ENCODE peak calls at places on chromosome 17, in eight cellular contexts. One of them, this sample, is unnamed.

GRCh38 chr17:51263001-51263400 is 2.7 kb downstream of the UTP18 start:
- DNase-seq in activated B cell treated with CpG ODN at 0.5 μM for 24 hours: no peak
- DNase-seq in GM12878: no peak
- DNase-seq in GM12864: no peak
- DNase-seq in foreskin fibroblast: no peak
- DNase-seq in BE2C: no peak
- DNase-seq in AG09309: no peak
- DNase-seq in GM20000: no peak
- DNase-seq in this sample: no peak

GRCh38 chr17:4582691-4583090 is 1.6 kb upstream of the SMTNL2 start:
- DNase-seq in AG09309: no peak
- DNase-seq in GM12878: no peak
- DNase-seq in GM20000: no peak
- DNase-seq in BE2C: peak; percentile 57
- DNase-seq in activated B cell treated with CpG ODN at 0.5 μM for 24 hours: no peak
- DNase-seq in foreskin fibroblast: no peak
- DNase-seq in GM12864: no peak
- DNase-seq in this sample: no peak

GRCh38 chr17:37079735-37080134 is 131.0 kb downstream of the AATF start:
- DNase-seq in AG09309: peak; percentile 11
- DNase-seq in GM12878: no peak
- DNase-seq in activated B cell treated with CpG ODN at 0.5 μM for 24 hours: no peak
- DNase-seq in GM20000: no peak
- DNase-seq in BE2C: no peak
- DNase-seq in foreskin fibroblast: peak; percentile 69
- DNase-seq in GM12864: no peak
- DNase-seq in this sample: no peak

GRCh38 chr17:48149174-48150106 is 41.9 kb downstream of the SNX11 start:
- DNase-seq in AG09309: no peak
- DNase-seq in BE2C: no peak
- DNase-seq in activated B cell treated with CpG ODN at 0.5 μM for 24 hours: no peak
- DNase-seq in GM12864: no peak
- DNase-seq in GM12878: no peak
- DNase-seq in GM20000: no peak
- DNase-seq in foreskin fibroblast: no peak
- DNase-seq in this sample: no peak

GRCh38 chr17:4365628-4366311 is 705 bp downstream of the UBE2G1 start:
- DNase-seq in AG09309: no peak
- DNase-seq in foreskin fibroblast: no peak
- DNase-seq in activated B cell treated with CpG ODN at 0.5 μM for 24 hours: no peak
- DNase-seq in GM12864: no peak
- DNase-seq in GM12878: no peak
- DNase-seq in GM20000: no peak
- DNase-seq in BE2C: peak; percentile 48
- DNase-seq in this sample: peak; percentile 38

GRCh38 chr17:59331929-59332889 is 754 bp downstream of the YPEL2 start:
- DNase-seq in GM12878: no peak
- DNase-seq in activated B cell treated with CpG ODN at 0.5 μM for 24 hours: peak; percentile 39
- DNase-seq in AG09309: no peak
- DNase-seq in GM20000: peak; percentile 49
- DNase-seq in foreskin fibroblast: no peak
- DNase-seq in GM12864: no peak
- DNase-seq in BE2C: peak; percentile 40
- DNase-seq in this sample: peak; percentile 24

GRCh38 chr17:66855204-66855603 is 20.3 kb downstream of the CACNG5 start:
- DNase-seq in foreskin fibroblast: no peak
- DNase-seq in GM12864: no peak
- DNase-seq in AG09309: no peak
- DNase-seq in BE2C: no peak
- DNase-seq in GM20000: no peak
- DNase-seq in activated B cell treated with CpG ODN at 0.5 μM for 24 hours: no peak
- DNase-seq in GM12878: no peak
- DNase-seq in this sample: no peak

GRCh38 chr17:39705786-39706348 is 6.0 kb downstream of the ERBB2 start:
- DNase-seq in AG09309: no peak
- DNase-seq in GM12878: no peak
- DNase-seq in GM12864: no peak
- DNase-seq in GM20000: no peak
- DNase-seq in activated B cell treated with CpG ODN at 0.5 μM for 24 hours: no peak
- DNase-seq in BE2C: no peak
- DNase-seq in foreskin fibroblast: no peak
- DNase-seq in this sample: no peak

GRCh38 chr17:39699818-39700147 is at the start of gene ERBB2:
- DNase-seq in AG09309: peak; percentile 31
- DNase-seq in foreskin fibroblast: peak; percentile 76
- DNase-seq in activated B cell treated with CpG ODN at 0.5 μM for 24 hours: no peak
- DNase-seq in BE2C: no peak
- DNase-seq in GM20000: no peak
- DNase-seq in GM12878: no peak
- DNase-seq in GM12864: no peak
- DNase-seq in this sample: peak; percentile 40

GRCh38 chr17:19248149-19248922 is 11.2 kb downstream of the EPN2 start:
- DNase-seq in GM12864: no peak
- DNase-seq in AG09309: no peak
- DNase-seq in GM12878: no peak
- DNase-seq in GM20000: no peak
- DNase-seq in foreskin fibroblast: no peak
- DNase-seq in BE2C: no peak
- DNase-seq in activated B cell treated with CpG ODN at 0.5 μM for 24 hours: no peak
- DNase-seq in this sample: no peak

GRCh38 chr17:1957037-1957436 is 68.1 kb downstream of the RTN4RL1 start:
- DNase-seq in activated B cell treated with CpG ODN at 0.5 μM for 24 hours: no peak
- DNase-seq in foreskin fibroblast: no peak
- DNase-seq in GM20000: no peak
- DNase-seq in BE2C: no peak
- DNase-seq in GM12878: no peak
- DNase-seq in AG09309: no peak
- DNase-seq in GM12864: no peak
- DNase-seq in this sample: no peak

GRCh38 chr17:41885733-41886132 is 20.5 kb upstream of the KLHL11 start:
- DNase-seq in activated B cell treated with CpG ODN at 0.5 μM for 24 hours: no peak
- DNase-seq in GM12878: no peak
- DNase-seq in BE2C: peak; percentile 36
- DNase-seq in foreskin fibroblast: no peak
- DNase-seq in GM12864: no peak
- DNase-seq in AG09309: no peak
- DNase-seq in GM20000: no peak
- DNase-seq in this sample: no peak

GRCh38 chr17:19867654-19868395 is at the start of gene ULK2:
- DNase-seq in GM20000: peak; percentile 83
- DNase-seq in AG09309: peak; percentile 27
- DNase-seq in GM12864: no peak
- DNase-seq in foreskin fibroblast: peak; percentile 76
- DNase-seq in activated B cell treated with CpG ODN at 0.5 μM for 24 hours: peak; percentile 33
- DNase-seq in BE2C: peak; percentile 43
- DNase-seq in GM12878: no peak
- DNase-seq in this sample: peak; percentile 61

GRCh38 chr17:1907818-1908698 is 78.3 kb downstream of the RPA1 start:
- DNase-seq in activated B cell treated with CpG ODN at 0.5 μM for 24 hours: no peak
- DNase-seq in BE2C: no peak
- DNase-seq in GM12864: no peak
- DNase-seq in GM20000: peak; percentile 46
- DNase-seq in GM12878: no peak
- DNase-seq in AG09309: no peak
- DNase-seq in foreskin fibroblast: peak; percentile 33
- DNase-seq in this sample: no peak

GRCh38 chr17:35117984-35118383 is 1.7 kb downstream of the RAD51D start:
- DNase-seq in GM12878: peak; percentile 45
- DNase-seq in AG09309: no peak
- DNase-seq in activated B cell treated with CpG ODN at 0.5 μM for 24 hours: no peak
- DNase-seq in GM20000: no peak
- DNase-seq in foreskin fibroblast: peak; percentile 51
- DNase-seq in BE2C: peak; percentile 60
- DNase-seq in GM12864: no peak
- DNase-seq in this sample: no peak

GRCh38 chr17:47982645-47983440 is 11.9 kb downstream of the CDK5RAP3 start:
- DNase-seq in GM20000: no peak
- DNase-seq in GM12864: no peak
- DNase-seq in activated B cell treated with CpG ODN at 0.5 μM for 24 hours: no peak
- DNase-seq in GM12878: no peak
- DNase-seq in AG09309: no peak
- DNase-seq in foreskin fibroblast: no peak
- DNase-seq in BE2C: peak; percentile 76
- DNase-seq in this sample: no peak

GRCh38 chr17:68777243-68777855 is 176.2 kb upstream of the FAM20A start:
- DNase-seq in GM20000: peak; percentile 40
- DNase-seq in activated B cell treated with CpG ODN at 0.5 μM for 24 hours: no peak
- DNase-seq in GM12864: no peak
- DNase-seq in AG09309: no peak
- DNase-seq in foreskin fibroblast: peak; percentile 88
- DNase-seq in BE2C: peak; percentile 40
- DNase-seq in GM12878: no peak
- DNase-seq in this sample: peak; percentile 26

DNA sequence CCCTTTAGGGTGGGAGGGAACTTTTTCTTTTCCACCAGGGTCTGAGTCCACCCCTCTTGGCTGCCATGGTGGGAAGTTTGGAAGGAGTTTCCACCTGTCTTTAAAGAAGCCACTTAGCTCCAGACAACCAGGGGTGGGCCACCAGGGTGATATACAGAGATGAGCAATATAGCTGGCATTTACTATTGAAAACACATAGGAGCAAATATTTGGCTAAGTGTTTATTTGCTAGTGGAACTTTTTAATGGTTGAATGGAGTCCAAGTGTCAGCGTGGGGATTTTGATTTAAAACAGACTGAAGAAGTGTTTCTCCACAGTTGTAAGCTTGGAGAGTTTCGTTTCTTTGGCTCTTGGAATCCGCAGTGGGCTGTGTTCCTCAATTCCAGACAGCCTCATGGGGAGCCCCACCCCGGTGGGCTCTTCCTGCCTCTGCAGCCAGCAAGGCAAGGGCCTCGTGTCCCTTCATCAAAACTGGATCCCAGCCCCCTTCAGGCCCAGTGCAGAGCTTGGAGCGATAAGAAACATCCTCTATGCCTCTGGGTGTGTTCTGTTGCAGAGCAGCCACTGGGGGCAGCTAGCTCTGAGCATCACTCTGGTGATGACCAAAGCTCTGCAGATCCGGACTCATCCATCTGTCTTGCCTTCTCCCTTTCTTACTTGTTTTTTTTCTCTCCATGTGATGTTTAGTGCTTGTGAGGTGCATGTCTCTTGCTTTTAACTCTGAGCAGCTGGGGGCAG is 36.1 kb downstream of the NOG start:
- DNase-seq in GM12878: no peak
- DNase-seq in foreskin fibroblast: peak; percentile 9
- DNase-seq in GM12864: no peak
- DNase-seq in GM20000: no peak
- DNase-seq in activated B cell treated with CpG ODN at 0.5 μM for 24 hours: no peak
- DNase-seq in BE2C: peak; percentile 23
- DNase-seq in AG09309: no peak
- DNase-seq in this sample: no peak
- TF ChIP-seq CTCF in GM12878: peak; percentile 23
- TF ChIP-seq CTCF in foreskin fibroblast: peak; percentile 63
- TF ChIP-seq CTCF in GM12864: peak; percentile 47
- TF ChIP-seq CTCF in GM20000: no peak
- TF ChIP-seq CTCF in activated B cell treated with CpG ODN at 0.5 μM for 24 hours: no peak
- TF ChIP-seq CTCF in BE2C: peak; percentile 36
- TF ChIP-seq CTCF in AG09309: peak; percentile 46
- TF ChIP-seq CTCF in this sample: peak; percentile 50

GRCh38 chr17:8997994-8998628 is 23.2 kb upstream of the NTN1 start:
- DNase-seq in foreskin fibroblast: no peak
- DNase-seq in GM12864: no peak
- DNase-seq in BE2C: peak; percentile 42
- DNase-seq in GM20000: peak; percentile 84
- DNase-seq in AG09309: no peak
- DNase-seq in GM12878: peak; percentile 40
- DNase-seq in activated B cell treated with CpG ODN at 0.5 μM for 24 hours: peak; percentile 72
- DNase-seq in this sample: peak; percentile 47
- TF ChIP-seq CTCF in foreskin fibroblast: peak; percentile 93
- TF ChIP-seq CTCF in GM12864: peak; percentile 93
- TF ChIP-seq CTCF in BE2C: peak; percentile 74
- TF ChIP-seq CTCF in GM20000: peak; percentile 93
- TF ChIP-seq CTCF in AG09309: peak; percentile 93
- TF ChIP-seq CTCF in GM12878: peak; percentile 96
- TF ChIP-seq CTCF in activated B cell treated with CpG ODN at 0.5 μM for 24 hours: peak; percentile 73
- TF ChIP-seq CTCF in this sample: peak; percentile 92

DNA sequence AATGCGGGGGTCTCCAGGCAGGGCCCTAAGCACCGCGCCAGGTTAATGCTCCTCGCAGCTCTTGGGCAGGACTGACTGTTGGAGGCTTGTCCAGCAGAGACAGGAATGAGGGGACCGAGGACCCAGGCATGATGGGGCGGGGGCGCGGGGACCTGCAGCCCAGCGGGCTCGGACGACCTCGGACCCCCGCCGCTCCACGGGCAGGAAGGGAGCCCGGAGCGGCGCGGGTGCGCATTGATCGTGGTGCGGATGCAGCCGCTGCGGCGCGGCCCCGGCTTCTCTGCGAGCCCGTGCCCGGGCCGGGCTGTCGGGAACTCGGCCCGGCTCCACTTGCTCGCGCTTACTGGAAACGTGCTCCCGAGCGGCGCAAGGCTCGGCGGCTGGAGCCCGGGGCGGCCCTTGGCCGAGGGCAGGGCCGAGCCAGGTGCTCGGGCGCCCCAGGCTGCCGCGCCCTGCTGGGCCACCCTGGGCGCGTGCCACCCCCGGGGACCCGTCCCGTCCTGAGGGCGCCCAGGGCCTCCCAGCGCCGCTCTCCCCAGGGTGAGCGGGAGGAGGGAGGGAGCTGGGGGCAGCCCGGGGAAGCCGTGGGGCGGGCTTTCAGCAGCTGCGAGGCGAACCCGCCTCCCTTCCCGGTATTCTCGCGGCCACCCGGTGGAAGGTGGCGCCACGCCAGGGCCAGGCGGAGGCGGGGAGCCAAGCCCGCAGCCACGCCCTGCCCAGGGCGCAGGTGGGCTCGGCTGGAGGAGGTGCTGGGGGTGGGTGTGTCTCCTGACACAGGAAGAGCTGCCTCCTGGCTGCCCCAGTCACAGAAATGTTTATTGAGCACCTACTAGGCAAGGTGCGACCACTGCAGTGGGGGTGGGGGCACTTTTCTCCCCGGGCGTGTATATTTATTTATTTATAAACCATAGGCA is 45.9 kb downstream of the SOCS3 start:
- DNase-seq in BE2C: peak; percentile 69
- DNase-seq in activated B cell treated with CpG ODN at 0.5 μM for 24 hours: peak; percentile 65
- DNase-seq in AG09309: no peak
- DNase-seq in GM20000: peak; percentile 90
- DNase-seq in foreskin fibroblast: peak; percentile 79
- DNase-seq in GM12864: no peak
- DNase-seq in GM12878: peak; percentile 45
- DNase-seq in this sample: peak; percentile 60
- TF ChIP-seq CTCF in BE2C: no peak
- TF ChIP-seq CTCF in activated B cell treated with CpG ODN at 0.5 μM for 24 hours: no peak
- TF ChIP-seq CTCF in AG09309: no peak
- TF ChIP-seq CTCF in GM20000: no peak
- TF ChIP-seq CTCF in foreskin fibroblast: no peak
- TF ChIP-seq CTCF in GM12864: no peak
- TF ChIP-seq CTCF in GM12878: no peak
- TF ChIP-seq CTCF in this sample: no peak

GRCh38 chr17:82384730-82385429 is 13.3 kb downstream of the UTS2R start:
- DNase-seq in GM12864: no peak
- DNase-seq in AG09309: no peak
- DNase-seq in activated B cell treated with CpG ODN at 0.5 μM for 24 hours: no peak
- DNase-seq in foreskin fibroblast: peak; percentile 58
- DNase-seq in GM12878: no peak
- DNase-seq in BE2C: no peak
- DNase-seq in GM20000: no peak
- DNase-seq in this sample: no peak
- TF ChIP-seq CTCF in GM12864: peak; percentile 21
- TF ChIP-seq CTCF in AG09309: no peak
- TF ChIP-seq CTCF in activated B cell treated with CpG ODN at 0.5 μM for 24 hours: no peak
- TF ChIP-seq CTCF in foreskin fibroblast: no peak
- TF ChIP-seq CTCF in GM12878: no peak
- TF ChIP-seq CTCF in BE2C: peak; percentile 10
- TF ChIP-seq CTCF in GM20000: no peak
- TF ChIP-seq CTCF in this sample: no peak

This sample was measured in progenitor cell of endocrine pancreas.